ENCODE peak calls at places on chromosomes 2 and 18, in ten cellular contexts. O is GM23338; X is CD4-positive, alpha-beta T cell; H is psoas muscle; M is fibroblast of lung; V is endothelial cell; B is neural crest cell; C is activated CD8-positive, alpha-beta T cell treated with anti-CD3 and anti-CD28 coated beads for 36 hours; W is uterus; G is upper lobe of right lung. S is an unnamed sample.

GRCh38 chr18:36446059-36446458 is 148.5 kb downstream of the FHOD3 start:
- DNase-seq in W (no peak), O (no peak), M (peak; percentile 29), V (no peak), H (no peak), B (no peak), C (no peak), G (no peak), X (no peak), S (no peak)

GRCh38 chr2:240877460-240878340 is 9.1 kb downstream of the AGXT start:
- DNase-seq in C (no peak), M (no peak), X (peak; percentile 27), O (no peak), V (no peak), B (no peak), H (no peak), W (peak; percentile 9), G (peak; percentile 61), S (no peak)

GRCh38 chr2:239353697-239354096 is 47.1 kb downstream of the HDAC4 start:
- DNase-seq in G (no peak), X (no peak), O (no peak), W (no peak), M (no peak), C (no peak), H (no peak), V (no peak), B (no peak), S (no peak)

GRCh38 chr2:27461118-27461517 is 18.9 kb downstream of the KRTCAP3 start:
- DNase-seq in B (no peak), X (no peak), C (no peak), O (no peak), H (no peak), W (no peak), V (no peak), M (no peak), G (no peak), S (no peak)

GRCh38 chr2:189143930-189144329 is 35.6 kb downstream of the COL5A2 start:
- DNase-seq in W (no peak), H (no peak), B (no peak), X (no peak), M (peak; percentile 68), O (no peak), V (no peak), C (no peak), G (no peak), S (no peak)

GRCh38 chr2:189424956-189425355 is 16.3 kb upstream of the WDR75 start:
- DNase-seq in O (no peak), X (no peak), G (no peak), C (no peak), W (no peak), M (no peak), V (no peak), B (no peak), H (no peak), S (no peak)

GRCh38 chr2:85413592-85414421 is 3.6 kb upstream of the CAPG start:
- DNase-seq in B (no peak), W (peak; percentile 69), H (no peak), X (peak; percentile 47), V (peak; percentile 48), O (peak; percentile 83), M (peak; percentile 59), G (peak; percentile 84), C (peak; percentile 69), S (peak; percentile 50)

GRCh38 chr2:54422072-54422581 is 34.0 kb upstream of the SPTBN1 start:
- DNase-seq in B (no peak), X (no peak), O (no peak), M (no peak), H (no peak), W (no peak), C (peak; percentile 78), G (no peak), V (no peak), S (no peak)

GRCh38 chr2:226159875-226160479 is 639.6 kb downstream of the IRS1 start:
- DNase-seq in B (no peak), C (no peak), W (no peak), H (no peak), V (no peak), M (peak; percentile 21), G (no peak), O (peak; percentile 88), X (no peak), S (no peak)

GRCh38 chr2:135962401-135963138 is 22.9 kb downstream of the DARS1 start:
- DNase-seq in X (no peak), G (no peak), C (no peak), B (no peak), O (no peak), M (peak; percentile 15), W (no peak), H (no peak), V (no peak), S (no peak)

GRCh38 chr2:135676031-135676430 is 65.6 kb upstream of the UBXN4 start:
- DNase-seq in H (no peak), X (no peak), O (no peak), V (no peak), C (no peak), W (no peak), G (no peak), B (no peak), M (no peak), S (no peak)

GRCh38 chr2:101630224-101630949 is 67.1 kb upstream of the MAP4K4 start:
- DNase-seq in V (no peak), C (no peak), B (no peak), O (no peak), H (no peak), W (no peak), M (no peak), X (no peak), G (peak; percentile 82), S (no peak)

GRCh38 chr2:234032301-234032856 is 18.1 kb upstream of the SPP2 start:
- DNase-seq in B (no peak), X (no peak), V (no peak), C (peak; percentile 52), M (peak; percentile 88), O (no peak), G (no peak), W (no peak), H (no peak), S (no peak)

DNA sequence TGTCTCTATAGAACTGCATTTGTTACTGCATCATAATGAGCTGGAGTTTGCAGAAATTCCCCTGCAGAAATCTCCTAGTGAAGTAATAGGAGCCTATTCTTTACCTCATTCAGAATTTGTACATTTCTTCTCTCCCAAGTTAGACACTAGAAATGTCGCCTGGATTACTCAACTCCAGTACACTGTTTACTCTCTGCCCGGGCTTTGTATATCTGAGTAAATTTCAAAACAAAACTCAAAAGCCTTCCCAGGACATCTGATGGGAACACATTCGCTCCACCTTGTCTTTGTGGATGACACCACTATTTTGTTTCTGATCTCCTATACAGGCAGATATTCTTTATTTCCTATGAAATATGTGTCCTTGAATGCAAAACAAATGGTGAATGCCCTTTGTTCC is 76.8 kb downstream of the POU3F3 start:
- DNase-seq in W (no peak), X (no peak), M (no peak), O (no peak), H (no peak), V (no peak), C (no peak), G (no peak), B (no peak), S (no peak)
- TF ChIP-seq CTCF in W (no peak), X (no peak), M (no peak), O (no peak), H (no peak), V (no peak), C (no peak), G (no peak), B (no peak), S (no peak)

DNA sequence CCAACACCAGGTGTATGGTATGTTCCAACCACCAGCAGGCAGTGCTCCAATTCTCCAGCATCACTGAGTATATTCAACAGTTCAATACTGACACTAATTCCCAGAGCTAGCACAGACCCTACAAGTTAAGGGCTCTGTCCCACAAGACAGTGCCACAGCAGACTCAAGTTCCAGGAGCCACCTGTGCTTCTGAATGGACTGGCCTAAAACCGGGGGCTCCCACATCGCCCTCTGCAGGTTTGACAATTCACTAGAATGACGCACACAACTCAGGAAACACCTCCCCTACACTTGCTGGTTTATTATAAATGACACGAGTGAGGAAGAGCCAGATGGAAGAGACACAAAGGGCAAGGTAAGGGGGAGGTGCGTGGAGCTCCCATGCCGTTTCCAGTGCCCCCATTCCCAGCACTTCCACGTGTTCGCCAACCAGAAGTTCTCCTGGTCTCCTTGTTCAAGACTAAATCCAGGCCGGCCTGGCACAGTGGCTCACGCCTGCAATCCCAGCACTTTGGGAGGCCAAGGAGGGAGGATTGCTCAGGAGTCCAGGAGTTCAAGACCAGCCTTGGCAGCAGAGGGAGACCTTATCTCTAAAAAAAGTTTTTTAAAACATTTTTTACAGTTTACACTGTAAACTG is 12.2 kb upstream of the ATP6V1B1 start:
- DNase-seq in H (no peak), O (peak; percentile 82), M (no peak), C (peak; percentile 57), X (peak; percentile 30), W (no peak), V (peak; percentile 57), G (no peak), B (no peak), S (no peak)
- TF ChIP-seq CTCF in H (no peak), O (peak; percentile 71), M (no peak), C (peak; percentile 53), X (no peak), W (no peak), V (peak; percentile 18), G (peak; percentile 5), B (peak; percentile 34), S (no peak)

DNA sequence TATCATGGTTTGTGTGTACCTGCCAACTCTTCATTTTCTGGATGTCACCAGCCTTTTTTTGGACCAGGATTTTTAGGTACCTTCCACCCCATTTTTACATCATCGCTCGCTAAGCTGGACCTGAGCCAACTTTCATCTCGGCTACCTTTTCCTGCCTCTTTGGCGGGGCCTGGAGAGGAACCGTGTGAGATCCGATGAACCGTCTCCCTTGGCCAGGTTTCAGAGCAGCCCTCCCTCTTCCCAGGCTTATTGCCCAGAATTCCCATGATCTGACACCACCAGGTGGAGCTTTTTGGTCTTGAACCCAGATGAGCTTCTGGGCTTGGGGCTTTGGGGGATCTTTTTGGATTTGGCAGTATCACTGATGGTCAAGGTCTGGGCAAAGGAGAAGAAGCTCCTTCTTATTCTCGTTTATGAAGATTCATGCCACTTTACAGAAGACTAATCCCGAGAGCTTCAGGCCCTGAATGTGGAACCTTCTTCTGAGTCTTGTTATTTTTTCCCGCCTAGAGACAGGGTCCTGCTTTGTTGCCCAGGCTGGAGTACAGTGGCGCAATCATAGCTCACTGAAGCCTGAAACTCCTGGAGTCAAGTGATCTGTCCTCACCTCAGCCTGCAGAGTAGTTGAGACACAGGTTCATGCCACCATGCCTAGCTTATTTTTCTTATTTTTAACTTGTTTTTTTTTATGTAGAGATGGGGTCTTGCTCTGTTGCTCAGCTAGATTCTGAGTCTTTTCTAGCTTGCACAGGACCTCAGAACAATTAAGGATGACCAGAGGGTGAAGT is 50.4 kb downstream of the GATA6 start:
- DNase-seq in G (no peak), W (no peak), B (no peak), V (no peak), C (no peak), X (no peak), H (no peak), O (peak; percentile 30), M (no peak), S (no peak)
- TF ChIP-seq CTCF in G (no peak), W (no peak), B (no peak), V (no peak), C (no peak), X (no peak), H (no peak), O (peak; percentile 59), M (no peak), S (no peak)

DNA sequence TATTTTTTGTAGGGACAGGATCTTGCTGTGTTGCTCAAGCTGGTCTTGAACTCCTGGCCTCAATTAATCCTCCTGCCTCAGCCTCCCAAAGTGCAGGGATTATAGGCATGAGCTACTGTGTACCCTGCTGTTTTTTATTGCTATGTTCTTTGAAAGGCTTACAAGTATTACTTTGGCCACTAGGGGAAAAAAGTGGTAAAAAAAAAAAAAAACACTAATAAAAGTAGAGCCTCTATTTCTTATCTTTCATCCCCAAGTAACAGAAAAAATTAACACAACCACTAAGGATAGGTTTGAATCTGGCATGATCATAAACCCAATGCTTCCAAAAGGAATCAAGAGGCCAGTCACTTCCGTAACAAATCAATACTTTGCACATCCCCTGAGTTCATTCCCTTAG is 11.6 kb downstream of the NOL10 start:
- DNase-seq in O (peak; percentile 11), W (no peak), C (no peak), M (no peak), X (no peak), B (no peak), H (no peak), G (no peak), V (no peak), S (no peak)
- TF ChIP-seq CTCF in O (no peak), W (no peak), C (peak; percentile 32), M (peak; percentile 6), X (peak; percentile 28), B (peak; percentile 57), H (no peak), G (no peak), V (peak; percentile 75), S (peak; percentile 80)

S was measured in mesothelial cell of epicardium.